ENCODE peak calls at places on chromosomes 1 and 21, in ten cellular contexts. L is NT2/D1; G is hepatocyte; T is pancreas; Q is prostate gland; W is cardiac fibroblast; F is testis; E is CD8-positive, alpha-beta T cell; V is stomach; X is AG09309. B is an unnamed sample.

GRCh38 chr1:201827321-201828281 is 1.4 kb upstream of the IPO9 start:
- DNase-seq in V (no peak), T (no peak), Q (no peak), F (no peak), X (no peak), L (no peak), W (peak; percentile 24), G (no peak), E (no peak), B (no peak)

GRCh38 chr1:36400825-36401601 is 3.3 kb upstream of the LSM10 start:
- DNase-seq in E (no peak), V (peak; percentile 55), G (peak; percentile 97), T (no peak), F (peak; percentile 60), W (peak; percentile 41), X (peak; percentile 82), L (no peak), Q (no peak), B (peak; percentile 92)

GRCh38 chr21:46078984-46079356 is 18.9 kb upstream of the COL6A2 start:
- DNase-seq in X (no peak), F (no peak), V (no peak), G (no peak), Q (no peak), L (no peak), E (peak; percentile 41), T (no peak), W (no peak), B (peak; percentile 40)

GRCh38 chr1:234719454-234720258 is 109.7 kb upstream of the IRF2BP2 start:
- DNase-seq in V (no peak), E (no peak), G (no peak), X (no peak), W (no peak), F (no peak), Q (no peak), L (no peak), T (no peak), B (no peak)

GRCh38 chr1:114345930-114346479 is 165.0 kb downstream of the TRIM33 start:
- DNase-seq in X (no peak), G (peak; percentile 40), L (no peak), E (no peak), T (peak; percentile 61), W (peak; percentile 34), Q (no peak), V (no peak), F (peak; percentile 35), B (peak; percentile 76)

GRCh38 chr21:37862536-37862935 is 53.7 kb downstream of the KCNJ6 start:
- DNase-seq in G (peak; percentile 56), F (no peak), T (no peak), Q (no peak), X (no peak), W (peak; percentile 25), E (no peak), V (no peak), L (no peak), B (no peak)

GRCh38 chr1:9655127-9655723 is 3.7 kb downstream of the PIK3CD start:
- DNase-seq in F (no peak), X (no peak), G (no peak), T (no peak), L (no peak), Q (no peak), E (peak; percentile 56), W (no peak), V (no peak), B (no peak)

GRCh38 chr1:201025571-201026002 is 2.1 kb upstream of the KIF21B start:
- DNase-seq in G (no peak), E (no peak), Q (no peak), F (no peak), X (no peak), T (no peak), L (no peak), V (no peak), W (peak; percentile 51), B (peak; percentile 69)

GRCh38 chr21:36247316-36247715 is 72.7 kb upstream of the MORC3 start:
- DNase-seq in T (no peak), E (no peak), G (no peak), Q (no peak), F (no peak), W (no peak), V (no peak), X (no peak), L (no peak), B (no peak)

GRCh38 chr1:93584238-93585003 is 97.2 kb downstream of the BCAR3 start:
- DNase-seq in V (no peak), T (no peak), E (no peak), G (peak; percentile 37), W (peak; percentile 49), X (no peak), Q (peak; percentile 63), F (no peak), L (no peak), B (no peak)

GRCh38 chr1:39876136-39876535 is 7.2 kb downstream of the TRIT1 start:
- DNase-seq in V (no peak), X (no peak), E (no peak), L (no peak), F (no peak), Q (no peak), T (no peak), W (no peak), G (no peak), B (no peak)

GRCh38 chr1:39882152-39882551 is 1.2 kb downstream of the TRIT1 start:
- DNase-seq in W (no peak), E (no peak), V (no peak), G (no peak), F (no peak), T (no peak), X (no peak), Q (no peak), L (no peak), B (no peak)

GRCh38 chr1:39877231-39877778 is 6.0 kb downstream of the TRIT1 start:
- DNase-seq in L (no peak), F (no peak), G (no peak), E (no peak), V (no peak), Q (peak; percentile 21), T (no peak), W (no peak), X (no peak), B (no peak)

GRCh38 chr1:39872698-39873097 is 10.6 kb downstream of the TRIT1 start:
- DNase-seq in G (no peak), L (no peak), F (no peak), V (no peak), T (no peak), Q (no peak), E (no peak), W (peak; percentile 17), X (no peak), B (no peak)

DNA sequence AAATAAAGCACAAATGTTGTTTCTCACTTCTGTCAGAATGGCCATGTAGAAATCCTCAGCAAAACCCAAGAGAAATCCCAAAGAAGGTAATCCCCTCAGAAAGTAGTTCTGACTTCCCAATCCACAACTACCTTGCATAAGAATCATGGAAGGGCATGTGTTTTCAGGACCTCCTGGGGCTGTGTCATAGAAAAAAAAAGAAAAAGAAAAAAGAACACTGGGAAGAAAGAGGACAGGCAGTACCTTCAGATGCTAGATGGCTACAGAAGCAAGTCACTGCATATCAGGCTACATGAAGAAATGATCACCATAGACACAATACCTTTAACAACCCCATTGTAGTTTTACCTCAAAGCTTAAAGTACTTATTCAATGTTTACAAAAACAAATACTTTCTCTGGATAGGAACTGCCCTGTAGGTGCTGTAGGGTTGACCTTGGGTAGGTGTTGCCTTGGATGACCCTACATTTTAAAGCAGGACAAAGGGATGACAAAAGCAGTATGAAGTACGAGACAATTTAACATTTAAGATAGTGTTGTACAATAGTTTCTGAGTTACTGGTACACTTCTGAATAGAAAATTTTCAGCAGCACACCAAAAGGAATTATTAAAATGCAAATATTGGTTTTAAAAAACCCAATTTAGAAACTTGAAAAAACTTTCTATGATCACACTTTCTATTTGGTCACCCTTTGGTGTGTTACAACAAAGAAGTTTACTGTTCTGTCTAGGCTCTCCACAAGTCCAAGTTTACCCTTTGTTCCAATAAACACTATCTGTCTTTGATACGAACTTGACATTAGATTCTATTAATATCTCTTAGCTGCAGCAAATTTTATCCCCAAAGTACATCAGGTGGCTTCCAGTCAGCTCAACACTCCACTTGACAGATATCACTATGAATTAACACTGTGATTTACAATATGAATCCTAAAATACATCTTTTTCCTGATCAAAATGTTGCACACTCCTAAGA is 5.0 kb downstream of the TRIT1 start:
- DNase-seq in G (no peak), X (no peak), L (no peak), F (no peak), W (no peak), V (no peak), E (no peak), Q (no peak), T (no peak), B (no peak)
- H3K4me3 ChIP-seq in G (no peak overlapping the region), X (no peak overlapping the region), L (no peak overlapping the region), F (no peak overlapping the region), W (no peak overlapping the region), V (no peak overlapping the region), E (no peak overlapping the region), Q (no peak overlapping the region), T (no peak overlapping the region), B (no peak overlapping the region)

DNA sequence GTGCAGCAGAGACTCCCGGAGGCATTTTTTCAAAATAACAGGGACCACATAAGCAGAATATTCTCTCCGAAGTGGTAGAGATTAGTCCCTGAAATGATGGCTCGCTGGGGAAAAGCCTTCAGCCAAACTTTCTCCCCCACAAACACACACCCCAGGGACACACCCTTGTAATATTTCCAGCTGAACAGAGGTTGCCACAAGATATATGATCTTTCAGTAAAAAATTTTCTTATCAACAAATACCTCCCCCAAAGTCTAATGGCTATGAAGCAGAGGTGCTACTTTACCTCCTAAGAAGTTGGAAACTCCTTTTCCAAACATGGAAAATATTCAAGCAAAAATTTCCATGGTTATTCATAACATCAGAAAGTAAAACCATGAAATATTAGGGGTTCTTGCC is 190.2 kb upstream of the PALMD start:
- DNase-seq in Q (no peak), L (no peak), T (no peak), V (no peak), W (no peak), X (no peak), E (no peak), F (no peak), G (no peak), B (no peak)
- H3K4me3 ChIP-seq in Q (no peak overlapping the region), L (no peak overlapping the region), T (no peak overlapping the region), V (no peak overlapping the region), W (no peak overlapping the region), X (no peak overlapping the region), E (no peak overlapping the region), F (no peak overlapping the region), G (no peak overlapping the region), B (no peak overlapping the region)

GRCh38 chr1:237043846-237044636 is 2.1 kb downstream of the RYR2 start:
- DNase-seq in V (no peak), L (no peak), W (no peak), E (no peak), G (no peak), X (no peak), Q (no peak), F (no peak), T (no peak), B (no peak)
- H3K4me3 ChIP-seq in V (no peak overlapping the region), L (peak overlapping the region; percentile 81), W (no peak overlapping the region), E (no peak overlapping the region), G (no peak overlapping the region), X (no peak overlapping the region), Q (no peak overlapping the region), F (no peak overlapping the region), T (no peak overlapping the region), B (no peak overlapping the region)

DNA sequence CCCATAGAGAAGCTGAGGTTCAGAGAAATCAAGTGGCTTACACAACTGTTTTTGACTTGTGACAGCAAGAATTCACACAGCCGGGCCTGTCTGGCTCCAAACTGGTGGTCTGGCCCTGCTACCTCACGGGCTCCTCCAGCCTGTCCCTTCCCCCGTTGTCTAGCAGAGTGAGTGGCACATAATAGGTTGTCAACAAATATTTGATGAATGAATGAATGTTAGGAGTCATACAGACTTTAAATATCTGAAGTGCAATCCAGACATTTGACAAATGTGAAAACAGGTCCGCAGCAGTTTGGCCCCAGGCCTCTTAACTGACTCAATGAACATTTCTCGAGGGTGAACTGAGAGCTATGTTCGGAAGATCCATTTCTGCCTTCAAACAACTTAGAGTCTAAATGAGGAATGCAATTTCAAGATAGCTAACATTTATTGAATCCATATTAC is 1.1 kb upstream of the RHOC start:
- DNase-seq in W (no peak), L (no peak), E (no peak), T (no peak), Q (no peak), X (no peak), V (no peak), G (no peak), F (no peak), B (no peak)
- H3K4me3 ChIP-seq in W (no peak overlapping the region), L (no peak overlapping the region), E (no peak overlapping the region), T (no peak overlapping the region), Q (no peak overlapping the region), X (no peak overlapping the region), V (no peak overlapping the region), G (no peak overlapping the region), F (peak overlapping the region; percentile 96), B (no peak overlapping the region)

B was measured in kidney.